ENCODE peak calls at places on chromosomes 5 and 9, in five cellular contexts. One of them, this sample, is unnamed. For H3K4me1, the result is how much of the 10 kb centered on the place peaks cover.

GRCh38 chr9:97758334-97758916 is 61.3 kb upstream of the XPA start:
- DNase-seq in CD4-positive, alpha-beta memory T cell: no peak
- DNase-seq in psoas muscle: no peak
- DNase-seq in sigmoid colon: no peak
- DNase-seq in uterus: no peak
- DNase-seq in this sample: no peak

GRCh38 chr5:76084496-76085285 is 1.5 kb downstream of the SV2C start:
- DNase-seq in CD4-positive, alpha-beta memory T cell: no peak
- DNase-seq in psoas muscle: no peak
- DNase-seq in sigmoid colon: no peak
- DNase-seq in uterus: no peak
- DNase-seq in this sample: peak

GRCh38 chr9:77961541-77961940 is 70.1 kb downstream of the GNAQ start:
- DNase-seq in CD4-positive, alpha-beta memory T cell: no peak
- DNase-seq in psoas muscle: no peak
- DNase-seq in sigmoid colon: no peak
- DNase-seq in uterus: no peak
- DNase-seq in this sample: no peak

GRCh38 chr5:167871091-167871490 is 420.4 kb upstream of the WWC1 start:
- DNase-seq in CD4-positive, alpha-beta memory T cell: no peak
- DNase-seq in psoas muscle: no peak
- DNase-seq in sigmoid colon: no peak
- DNase-seq in uterus: no peak
- DNase-seq in this sample: no peak

GRCh38 chr9:137913771-137914767 is 36.5 kb downstream of the CACNA1B start:
- DNase-seq in CD4-positive, alpha-beta memory T cell: no peak
- DNase-seq in psoas muscle: no peak
- DNase-seq in sigmoid colon: no peak
- DNase-seq in uterus: no peak
- DNase-seq in this sample: no peak

GRCh38 chr5:56167522-56167921 is 65.6 kb downstream of the ANKRD55 start:
- DNase-seq in CD4-positive, alpha-beta memory T cell: peak
- DNase-seq in psoas muscle: no peak
- DNase-seq in sigmoid colon: no peak
- DNase-seq in uterus: no peak
- DNase-seq in this sample: no peak

GRCh38 chr9:136902259-136902821 is 16.0 kb downstream of the TRAF2 start:
- DNase-seq in CD4-positive, alpha-beta memory T cell: peak
- DNase-seq in psoas muscle: peak
- DNase-seq in sigmoid colon: peak
- DNase-seq in uterus: peak
- DNase-seq in this sample: peak

GRCh38 chr9:78932849-78933627 is 636.1 kb downstream of the PSAT1 start:
- DNase-seq in CD4-positive, alpha-beta memory T cell: no peak
- DNase-seq in psoas muscle: no peak
- DNase-seq in sigmoid colon: no peak
- DNase-seq in uterus: no peak
- DNase-seq in this sample: no peak

GRCh38 chr9:30039712-30040111 is 2344.7 kb upstream of the ACO1 start:
- DNase-seq in CD4-positive, alpha-beta memory T cell: no peak
- DNase-seq in psoas muscle: no peak
- DNase-seq in sigmoid colon: no peak
- DNase-seq in uterus: no peak
- DNase-seq in this sample: no peak

GRCh38 chr5:91293131-91293530 is 90.0 kb downstream of the ARRDC3 start:
- DNase-seq in CD4-positive, alpha-beta memory T cell: no peak
- DNase-seq in psoas muscle: no peak
- DNase-seq in sigmoid colon: no peak
- DNase-seq in uterus: no peak
- DNase-seq in this sample: no peak

GRCh38 chr5:16489322-16489791 is 23.8 kb upstream of the ZNF622 start:
- DNase-seq in CD4-positive, alpha-beta memory T cell: no peak
- DNase-seq in psoas muscle: no peak
- DNase-seq in sigmoid colon: no peak
- DNase-seq in uterus: no peak
- DNase-seq in this sample: peak

GRCh38 chr5:137621861-137622823 is 113.7 kb downstream of the KLHL3 start:
- DNase-seq in CD4-positive, alpha-beta memory T cell: no peak
- DNase-seq in psoas muscle: peak
- DNase-seq in sigmoid colon: peak
- DNase-seq in uterus: no peak
- DNase-seq in this sample: no peak

GRCh38 chr9:2198956-2199635 is 183.9 kb downstream of the SMARCA2 start:
- DNase-seq in CD4-positive, alpha-beta memory T cell: no peak
- DNase-seq in psoas muscle: no peak
- DNase-seq in sigmoid colon: no peak
- DNase-seq in uterus: no peak
- DNase-seq in this sample: no peak

GRCh38 chr5:92552206-92553160 is 1028.5 kb downstream of the NR2F1-AS1 start:
- DNase-seq in CD4-positive, alpha-beta memory T cell: no peak
- DNase-seq in psoas muscle: no peak
- DNase-seq in sigmoid colon: no peak
- DNase-seq in uterus: no peak
- DNase-seq in this sample: no peak

GRCh38 chr9:23621924-23622323 is 204.1 kb downstream of the ELAVL2 start:
- DNase-seq in CD4-positive, alpha-beta memory T cell: no peak
- DNase-seq in psoas muscle: no peak
- DNase-seq in sigmoid colon: no peak
- DNase-seq in uterus: peak
- DNase-seq in this sample: no peak

GRCh38 chr5:91272858-91273257 is 110.3 kb downstream of the ARRDC3 start:
- DNase-seq in CD4-positive, alpha-beta memory T cell: no peak
- DNase-seq in psoas muscle: no peak
- DNase-seq in sigmoid colon: no peak
- DNase-seq in uterus: no peak
- DNase-seq in this sample: no peak

GRCh38 chr5:55868846-55869245 is 17.7 kb downstream of the IL31RA start:
- DNase-seq in CD4-positive, alpha-beta memory T cell: no peak
- DNase-seq in psoas muscle: peak
- DNase-seq in sigmoid colon: no peak
- DNase-seq in uterus: no peak
- DNase-seq in this sample: no peak

GRCh38 chr5:685262-686171 is 7.6 kb downstream of the TPPP start:
- DNase-seq in CD4-positive, alpha-beta memory T cell: peak
- DNase-seq in psoas muscle: peak
- DNase-seq in sigmoid colon: peak
- DNase-seq in uterus: peak
- DNase-seq in this sample: no peak

GRCh38 chr9:116549061-116549664 is 137.9 kb upstream of the TRIM32 start:
- DNase-seq in CD4-positive, alpha-beta memory T cell: no peak
- DNase-seq in psoas muscle: peak
- DNase-seq in sigmoid colon: peak
- DNase-seq in uterus: peak
- DNase-seq in this sample: no peak

GRCh38 chr5:166845044-166845443 is 1446.4 kb upstream of the WWC1 start:
- DNase-seq in CD4-positive, alpha-beta memory T cell: no peak
- DNase-seq in psoas muscle: no peak
- DNase-seq in sigmoid colon: no peak
- DNase-seq in uterus: no peak
- DNase-seq in this sample: no peak

GRCh38 chr5:7907612-7908011 is 38.7 kb downstream of the MTRR start:
- DNase-seq in CD4-positive, alpha-beta memory T cell: no peak
- DNase-seq in psoas muscle: no peak
- DNase-seq in sigmoid colon: no peak
- DNase-seq in uterus: no peak
- DNase-seq in this sample: no peak

GRCh38 chr9:5760338-5760737 is 72.6 kb downstream of the ERMP1 start:
- DNase-seq in CD4-positive, alpha-beta memory T cell: no peak
- DNase-seq in psoas muscle: no peak
- DNase-seq in sigmoid colon: no peak
- DNase-seq in uterus: no peak
- DNase-seq in this sample: no peak

GRCh38 chr5:120258123-120258522 is 206.0 kb upstream of the PRR16 start:
- DNase-seq in CD4-positive, alpha-beta memory T cell: no peak
- DNase-seq in psoas muscle: no peak
- DNase-seq in sigmoid colon: no peak
- DNase-seq in uterus: no peak
- DNase-seq in this sample: no peak

GRCh38 chr5:167158588-167158987 is 1132.9 kb upstream of the WWC1 start:
- DNase-seq in CD4-positive, alpha-beta memory T cell: no peak
- DNase-seq in psoas muscle: no peak
- DNase-seq in sigmoid colon: no peak
- DNase-seq in uterus: no peak
- DNase-seq in this sample: no peak

GRCh38 chr5:93800988-93801811 is 59.8 kb upstream of the POU5F2 start:
- DNase-seq in CD4-positive, alpha-beta memory T cell: no peak
- DNase-seq in psoas muscle: peak
- DNase-seq in sigmoid colon: no peak
- DNase-seq in uterus: peak
- DNase-seq in this sample: peak

GRCh38 chr5:61931236-61931635 is 374.8 kb upstream of the KIF2A start:
- DNase-seq in CD4-positive, alpha-beta memory T cell: no peak
- DNase-seq in psoas muscle: no peak
- DNase-seq in sigmoid colon: no peak
- DNase-seq in uterus: no peak
- DNase-seq in this sample: no peak

GRCh38 chr5:77282337-77283027 is 72.0 kb downstream of the PDE8B start:
- DNase-seq in CD4-positive, alpha-beta memory T cell: no peak
- DNase-seq in psoas muscle: peak
- DNase-seq in sigmoid colon: no peak
- DNase-seq in uterus: peak
- DNase-seq in this sample: no peak

GRCh38 chr5:51625224-51625968 is 242.1 kb downstream of the ISL1 start:
- DNase-seq in CD4-positive, alpha-beta memory T cell: no peak
- DNase-seq in psoas muscle: no peak
- DNase-seq in sigmoid colon: no peak
- DNase-seq in uterus: no peak
- DNase-seq in this sample: no peak

GRCh38 chr5:150596313-150596712 is 44.1 kb upstream of the SYNPO start:
- DNase-seq in CD4-positive, alpha-beta memory T cell: no peak
- DNase-seq in psoas muscle: no peak
- DNase-seq in sigmoid colon: no peak
- DNase-seq in uterus: no peak
- DNase-seq in this sample: no peak

GRCh38 chr5:88792144-88792840 is 90.7 kb downstream of the MEF2C start:
- DNase-seq in CD4-positive, alpha-beta memory T cell: no peak
- DNase-seq in psoas muscle: no peak
- DNase-seq in sigmoid colon: no peak
- DNase-seq in uterus: no peak
- DNase-seq in this sample: no peak

GRCh38 chr9:137254624-137255447 is at the start of gene NELFB:
- DNase-seq in CD4-positive, alpha-beta memory T cell: peak
- DNase-seq in psoas muscle: peak
- DNase-seq in sigmoid colon: peak
- DNase-seq in uterus: peak
- DNase-seq in this sample: peak

GRCh38 chr9:82923410-82924242 is 139.3 kb downstream of the RASEF start:
- DNase-seq in CD4-positive, alpha-beta memory T cell: no peak
- DNase-seq in psoas muscle: no peak
- DNase-seq in sigmoid colon: no peak
- DNase-seq in uterus: no peak
- DNase-seq in this sample: no peak

GRCh38 chr9:82920154-82920553 is 142.8 kb downstream of the RASEF start:
- DNase-seq in CD4-positive, alpha-beta memory T cell: no peak
- DNase-seq in psoas muscle: no peak
- DNase-seq in sigmoid colon: no peak
- DNase-seq in uterus: no peak
- DNase-seq in this sample: no peak

GRCh38 chr9:82924243-82924605 is 138.7 kb downstream of the RASEF start:
- DNase-seq in CD4-positive, alpha-beta memory T cell: no peak
- DNase-seq in psoas muscle: no peak
- DNase-seq in sigmoid colon: no peak
- DNase-seq in uterus: no peak
- DNase-seq in this sample: no peak

GRCh38 chr9:82922686-82923085 is 140.3 kb downstream of the RASEF start:
- DNase-seq in CD4-positive, alpha-beta memory T cell: no peak
- DNase-seq in psoas muscle: no peak
- DNase-seq in sigmoid colon: no peak
- DNase-seq in uterus: no peak
- DNase-seq in this sample: no peak
- H3K27ac ChIP-seq in CD4-positive, alpha-beta memory T cell: no peak
- H3K27ac ChIP-seq in psoas muscle: no peak
- H3K27ac ChIP-seq in sigmoid colon: no peak
- H3K27ac ChIP-seq in uterus: no peak
- H3K27ac ChIP-seq in this sample: no peak

DNA sequence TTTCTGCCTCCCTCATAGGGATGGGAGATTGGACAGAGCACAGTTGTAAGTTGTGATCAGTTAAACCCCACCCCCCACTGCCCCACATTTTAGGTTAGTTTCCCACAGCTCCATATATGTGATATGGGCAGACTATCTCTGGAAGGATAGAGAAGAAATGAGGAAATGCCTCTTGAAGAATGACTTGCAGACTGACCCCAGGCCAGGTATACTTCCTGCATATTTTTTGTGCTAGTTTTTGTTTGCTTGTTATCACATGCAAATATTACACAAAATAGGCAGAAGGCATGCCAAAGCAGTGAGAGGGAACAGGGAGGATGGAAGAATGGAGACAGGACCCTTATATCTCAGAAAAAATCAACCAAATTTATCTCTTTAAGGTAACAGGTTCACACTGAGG is 10.1 kb upstream of the GLRX start:
- DNase-seq in CD4-positive, alpha-beta memory T cell: no peak
- DNase-seq in psoas muscle: no peak
- DNase-seq in sigmoid colon: no peak
- DNase-seq in uterus: no peak
- DNase-seq in this sample: no peak
- H3K4me3 ChIP-seq in CD4-positive, alpha-beta memory T cell: no peak
- H3K4me3 ChIP-seq in psoas muscle: no peak
- H3K4me3 ChIP-seq in sigmoid colon: no peak
- H3K4me3 ChIP-seq in uterus: no peak
- H3K4me3 ChIP-seq in this sample: no peak

DNA sequence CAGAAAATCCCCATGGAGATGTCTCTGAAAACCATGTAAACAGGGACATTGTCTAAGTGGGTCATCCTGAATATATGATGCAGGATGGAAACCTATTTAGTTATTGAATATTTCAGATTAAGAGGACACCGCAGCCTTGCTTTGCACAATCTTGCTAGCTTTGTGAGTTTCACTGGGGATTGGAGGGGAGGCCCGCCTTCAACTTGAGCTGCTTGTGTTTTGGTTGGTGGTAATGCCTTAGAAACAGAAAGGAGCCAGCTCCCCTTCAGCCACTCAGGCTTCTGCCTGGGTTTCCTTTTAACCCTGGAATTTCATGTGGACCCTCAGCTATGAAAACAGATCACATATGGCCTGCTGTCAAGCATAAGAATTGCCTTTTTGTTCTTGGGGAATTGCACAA is 112.7 kb downstream of the C9orf152 start:
- DNase-seq in CD4-positive, alpha-beta memory T cell: no peak
- DNase-seq in psoas muscle: no peak
- DNase-seq in sigmoid colon: no peak
- DNase-seq in uterus: no peak
- DNase-seq in this sample: no peak
- H3K4me1 ChIP-seq in CD4-positive, alpha-beta memory T cell: under half
- H3K4me1 ChIP-seq in psoas muscle: under half
- H3K4me1 ChIP-seq in sigmoid colon: under half
- H3K4me1 ChIP-seq in uterus: under half
- H3K4me1 ChIP-seq in this sample: under half

DNA sequence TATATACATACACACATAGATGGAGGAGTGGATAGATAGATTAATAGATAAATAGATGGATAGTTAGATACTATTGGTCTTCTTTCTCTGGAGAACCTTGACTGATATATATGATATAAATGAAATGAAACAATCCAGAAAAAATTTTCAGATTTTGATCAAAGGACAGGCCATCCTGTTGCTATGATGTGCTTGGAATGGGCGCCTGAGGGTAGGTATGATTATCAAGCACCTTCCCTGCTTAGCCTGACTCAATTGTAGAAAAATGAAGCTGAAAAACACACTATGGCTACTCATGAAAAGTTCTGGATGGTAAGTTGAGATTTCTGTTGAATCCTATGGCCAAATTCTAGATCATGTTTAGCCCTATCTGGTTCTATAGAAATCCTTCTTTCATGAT is 266.5 kb upstream of the KLF4 start:
- DNase-seq in CD4-positive, alpha-beta memory T cell: no peak
- DNase-seq in psoas muscle: no peak
- DNase-seq in sigmoid colon: no peak
- DNase-seq in uterus: no peak
- DNase-seq in this sample: no peak
- H3K27ac ChIP-seq in CD4-positive, alpha-beta memory T cell: no peak
- H3K27ac ChIP-seq in psoas muscle: no peak
- H3K27ac ChIP-seq in sigmoid colon: no peak
- H3K27ac ChIP-seq in uterus: no peak
- H3K27ac ChIP-seq in this sample: no peak

This sample was measured in naive thymus-derived CD4-positive, alpha-beta T cell.